ENCODE peak calls at places on chromosomes 6 and 20, in five cellular contexts. One of them, this sample, is unnamed.

GRCh38 chr6:168326294-168327261 is 7.0 kb upstream of the DACT2 start:
- DNase-seq in NCI-H1092: no peak
- DNase-seq in activated naive CD4-positive, alpha-beta T cell: no peak
- DNase-seq in NCI-H2081: no peak
- DNase-seq in GM20000: no peak
- DNase-seq in this sample: no peak

GRCh38 chr6:35396991-35397390 is 54.6 kb downstream of the PPARD start:
- DNase-seq in NCI-H1092: no peak
- DNase-seq in activated naive CD4-positive, alpha-beta T cell: no peak
- DNase-seq in NCI-H2081: no peak
- DNase-seq in GM20000: no peak
- DNase-seq in this sample: no peak

GRCh38 chr20:39009348-39009747 is 47.2 kb downstream of the DHX35 start:
- DNase-seq in NCI-H1092: no peak
- DNase-seq in activated naive CD4-positive, alpha-beta T cell: no peak
- DNase-seq in NCI-H2081: no peak
- DNase-seq in GM20000: no peak
- DNase-seq in this sample: no peak

GRCh38 chr6:101806241-101806640 is 412.7 kb downstream of the GRIK2 start:
- DNase-seq in NCI-H1092: no peak
- DNase-seq in activated naive CD4-positive, alpha-beta T cell: no peak
- DNase-seq in NCI-H2081: no peak
- DNase-seq in GM20000: no peak
- DNase-seq in this sample: no peak

GRCh38 chr20:14189794-14190402 is 147.5 kb downstream of the FLRT3 start:
- DNase-seq in NCI-H1092: peak
- DNase-seq in activated naive CD4-positive, alpha-beta T cell: no peak
- DNase-seq in NCI-H2081: peak
- DNase-seq in GM20000: no peak
- DNase-seq in this sample: no peak

GRCh38 chr20:112396-112795 is 24.9 kb downstream of the DEFB125 start:
- DNase-seq in NCI-H1092: no peak
- DNase-seq in activated naive CD4-positive, alpha-beta T cell: no peak
- DNase-seq in NCI-H2081: no peak
- DNase-seq in GM20000: no peak
- DNase-seq in this sample: no peak

GRCh38 chr6:106309766-106310373 is 15.7 kb downstream of the ATG5 start:
- DNase-seq in NCI-H1092: no peak
- DNase-seq in activated naive CD4-positive, alpha-beta T cell: no peak
- DNase-seq in NCI-H2081: no peak
- DNase-seq in GM20000: no peak
- DNase-seq in this sample: no peak

GRCh38 chr20:25076201-25076600 is 5.7 kb downstream of the VSX1 start:
- DNase-seq in NCI-H1092: no peak
- DNase-seq in activated naive CD4-positive, alpha-beta T cell: no peak
- DNase-seq in NCI-H2081: no peak
- DNase-seq in GM20000: no peak
- DNase-seq in this sample: no peak

GRCh38 chr6:4707011-4707410 is 69.2 kb upstream of the CDYL start:
- DNase-seq in NCI-H1092: no peak
- DNase-seq in activated naive CD4-positive, alpha-beta T cell: no peak
- DNase-seq in NCI-H2081: no peak
- DNase-seq in GM20000: no peak
- DNase-seq in this sample: no peak

GRCh38 chr6:112984899-112985298 is 637.8 kb downstream of the RFPL4B start:
- DNase-seq in NCI-H1092: no peak
- DNase-seq in activated naive CD4-positive, alpha-beta T cell: no peak
- DNase-seq in NCI-H2081: no peak
- DNase-seq in GM20000: no peak
- DNase-seq in this sample: no peak

GRCh38 chr20:44961868-44962267 is 1.7 kb upstream of the TOMM34 start:
- DNase-seq in NCI-H1092: no peak
- DNase-seq in activated naive CD4-positive, alpha-beta T cell: no peak
- DNase-seq in NCI-H2081: no peak
- DNase-seq in GM20000: no peak
- DNase-seq in this sample: no peak

GRCh38 chr20:41245086-41245707 is 72.3 kb downstream of the ZHX3 start:
- DNase-seq in NCI-H1092: peak
- DNase-seq in activated naive CD4-positive, alpha-beta T cell: no peak
- DNase-seq in NCI-H2081: no peak
- DNase-seq in GM20000: no peak
- DNase-seq in this sample: peak

GRCh38 chr6:41546866-41547798 is 951 bp downstream of the FOXP4 start:
- DNase-seq in NCI-H1092: no peak
- DNase-seq in activated naive CD4-positive, alpha-beta T cell: no peak
- DNase-seq in NCI-H2081: no peak
- DNase-seq in GM20000: peak
- DNase-seq in this sample: no peak

GRCh38 chr6:64227868-64228267 is 592.3 kb downstream of the PHF3 start:
- DNase-seq in NCI-H1092: no peak
- DNase-seq in activated naive CD4-positive, alpha-beta T cell: no peak
- DNase-seq in NCI-H2081: no peak
- DNase-seq in GM20000: no peak
- DNase-seq in this sample: no peak

This sample was measured in NT2/D1.